ENCODE peak calls at places on chromosomes 7 and 10, in eight cellular contexts. One of them, this sample, is unnamed.
A peak's percentile ranks its signal among the peaks of the same experiment; 100 is the strongest.

GRCh38 chr7:6340241-6340640 is 67.8 kb upstream of the CYTH3 start:
- DNase-seq in CD4-positive, alpha-beta T cell: no peak
- DNase-seq in OCI-M1: no peak
- DNase-seq in hepatocyte: no peak
- DNase-seq in non-pigmented ciliary epithelial cell: no peak
- DNase-seq in GM04503: no peak
- DNase-seq in iPS-NIHi11: no peak
- DNase-seq in NCI-H748 treated with DMSO at 0.1 percent for 48 hours: no peak
- DNase-seq in this sample: no peak

GRCh38 chr10:130250127-130250526 is 113.9 kb downstream of the GLRX3 start:
- DNase-seq in CD4-positive, alpha-beta T cell: no peak
- DNase-seq in OCI-M1: no peak
- DNase-seq in hepatocyte: no peak
- DNase-seq in non-pigmented ciliary epithelial cell: no peak
- DNase-seq in GM04503: no peak
- DNase-seq in iPS-NIHi11: no peak
- DNase-seq in NCI-H748 treated with DMSO at 0.1 percent for 48 hours: no peak
- DNase-seq in this sample: no peak

GRCh38 chr10:97861924-97862323 is 12.3 kb downstream of the GOLGA7B start:
- DNase-seq in CD4-positive, alpha-beta T cell: no peak
- DNase-seq in OCI-M1: no peak
- DNase-seq in hepatocyte: no peak
- DNase-seq in non-pigmented ciliary epithelial cell: no peak
- DNase-seq in GM04503: no peak
- DNase-seq in iPS-NIHi11: peak; percentile 76
- DNase-seq in NCI-H748 treated with DMSO at 0.1 percent for 48 hours: no peak
- DNase-seq in this sample: no peak

GRCh38 chr10:11097686-11098085 is 80.0 kb downstream of the CELF2 start:
- DNase-seq in CD4-positive, alpha-beta T cell: no peak
- DNase-seq in OCI-M1: no peak
- DNase-seq in hepatocyte: no peak
- DNase-seq in non-pigmented ciliary epithelial cell: no peak
- DNase-seq in GM04503: no peak
- DNase-seq in iPS-NIHi11: no peak
- DNase-seq in NCI-H748 treated with DMSO at 0.1 percent for 48 hours: no peak
- DNase-seq in this sample: no peak

GRCh38 chr7:137874390-137874789 is 27.6 kb upstream of the DGKI start:
- DNase-seq in CD4-positive, alpha-beta T cell: no peak
- DNase-seq in OCI-M1: no peak
- DNase-seq in hepatocyte: peak; percentile 34
- DNase-seq in non-pigmented ciliary epithelial cell: peak; percentile 93
- DNase-seq in GM04503: peak; percentile 99
- DNase-seq in iPS-NIHi11: no peak
- DNase-seq in NCI-H748 treated with DMSO at 0.1 percent for 48 hours: no peak
- DNase-seq in this sample: no peak

GRCh38 chr7:19754521-19755116 is 18.8 kb downstream of the TMEM196 start:
- DNase-seq in CD4-positive, alpha-beta T cell: no peak
- DNase-seq in OCI-M1: peak; percentile 64
- DNase-seq in hepatocyte: peak; percentile 32
- DNase-seq in non-pigmented ciliary epithelial cell: no peak
- DNase-seq in GM04503: no peak
- DNase-seq in iPS-NIHi11: peak; percentile 21
- DNase-seq in NCI-H748 treated with DMSO at 0.1 percent for 48 hours: peak; percentile 46
- DNase-seq in this sample: peak; percentile 42

GRCh38 chr7:46015107-46015868 is 94.2 kb upstream of the IGFBP3 start:
- DNase-seq in CD4-positive, alpha-beta T cell: no peak
- DNase-seq in OCI-M1: no peak
- DNase-seq in hepatocyte: peak; percentile 78
- DNase-seq in non-pigmented ciliary epithelial cell: peak; percentile 49
- DNase-seq in GM04503: no peak
- DNase-seq in iPS-NIHi11: peak; percentile 55
- DNase-seq in NCI-H748 treated with DMSO at 0.1 percent for 48 hours: no peak
- DNase-seq in this sample: no peak

GRCh38 chr7:84043661-84044191 is 150.9 kb downstream of the SEMA3A start:
- DNase-seq in CD4-positive, alpha-beta T cell: no peak
- DNase-seq in OCI-M1: no peak
- DNase-seq in hepatocyte: no peak
- DNase-seq in non-pigmented ciliary epithelial cell: no peak
- DNase-seq in GM04503: peak; percentile 37
- DNase-seq in iPS-NIHi11: no peak
- DNase-seq in NCI-H748 treated with DMSO at 0.1 percent for 48 hours: no peak
- DNase-seq in this sample: no peak

GRCh38 chr10:66836057-66836456 is 89.8 kb upstream of the LRRTM3 start:
- DNase-seq in CD4-positive, alpha-beta T cell: no peak
- DNase-seq in OCI-M1: no peak
- DNase-seq in hepatocyte: peak; percentile 65
- DNase-seq in non-pigmented ciliary epithelial cell: peak; percentile 61
- DNase-seq in GM04503: peak; percentile 34
- DNase-seq in iPS-NIHi11: no peak
- DNase-seq in NCI-H748 treated with DMSO at 0.1 percent for 48 hours: no peak
- DNase-seq in this sample: no peak

GRCh38 chr10:35058134-35058533 is 32.0 kb downstream of the CUL2 start:
- DNase-seq in CD4-positive, alpha-beta T cell: no peak
- DNase-seq in OCI-M1: no peak
- DNase-seq in hepatocyte: no peak
- DNase-seq in non-pigmented ciliary epithelial cell: peak; percentile 78
- DNase-seq in GM04503: peak; percentile 63
- DNase-seq in iPS-NIHi11: peak; percentile 33
- DNase-seq in NCI-H748 treated with DMSO at 0.1 percent for 48 hours: no peak
- DNase-seq in this sample: no peak

GRCh38 chr7:141027043-141027442 is 12.3 kb upstream of the MRPS33 start:
- DNase-seq in CD4-positive, alpha-beta T cell: no peak
- DNase-seq in OCI-M1: no peak
- DNase-seq in hepatocyte: no peak
- DNase-seq in non-pigmented ciliary epithelial cell: no peak
- DNase-seq in GM04503: no peak
- DNase-seq in iPS-NIHi11: no peak
- DNase-seq in NCI-H748 treated with DMSO at 0.1 percent for 48 hours: no peak
- DNase-seq in this sample: no peak

GRCh38 chr7:149459540-149460433 is 1.1 kb downstream of the ZNF777 start:
- DNase-seq in CD4-positive, alpha-beta T cell: no peak
- DNase-seq in OCI-M1: no peak
- DNase-seq in hepatocyte: peak; percentile 47
- DNase-seq in non-pigmented ciliary epithelial cell: no peak
- DNase-seq in GM04503: no peak
- DNase-seq in iPS-NIHi11: peak; percentile 79
- DNase-seq in NCI-H748 treated with DMSO at 0.1 percent for 48 hours: no peak
- DNase-seq in this sample: no peak

GRCh38 chr7:17304926-17305325 is 6.5 kb downstream of the AHR start:
- DNase-seq in CD4-positive, alpha-beta T cell: no peak
- DNase-seq in OCI-M1: peak; percentile 44
- DNase-seq in hepatocyte: peak; percentile 34
- DNase-seq in non-pigmented ciliary epithelial cell: peak; percentile 63
- DNase-seq in GM04503: no peak
- DNase-seq in iPS-NIHi11: no peak
- DNase-seq in NCI-H748 treated with DMSO at 0.1 percent for 48 hours: no peak
- DNase-seq in this sample: peak; percentile 44

GRCh38 chr7:101553771-101554445 is 75.2 kb downstream of the MYL10 start:
- DNase-seq in CD4-positive, alpha-beta T cell: no peak
- DNase-seq in OCI-M1: no peak
- DNase-seq in hepatocyte: no peak
- DNase-seq in non-pigmented ciliary epithelial cell: no peak
- DNase-seq in GM04503: no peak
- DNase-seq in iPS-NIHi11: no peak
- DNase-seq in NCI-H748 treated with DMSO at 0.1 percent for 48 hours: no peak
- DNase-seq in this sample: no peak

GRCh38 chr7:104040666-104041065 is 51.2 kb upstream of the RELN start:
- DNase-seq in CD4-positive, alpha-beta T cell: no peak
- DNase-seq in OCI-M1: no peak
- DNase-seq in hepatocyte: peak; percentile 23
- DNase-seq in non-pigmented ciliary epithelial cell: no peak
- DNase-seq in GM04503: no peak
- DNase-seq in iPS-NIHi11: peak; percentile 8
- DNase-seq in NCI-H748 treated with DMSO at 0.1 percent for 48 hours: no peak
- DNase-seq in this sample: no peak

GRCh38 chr10:118812393-118812740 is 57.6 kb upstream of the CACUL1 start:
- DNase-seq in CD4-positive, alpha-beta T cell: no peak
- DNase-seq in OCI-M1: no peak
- DNase-seq in hepatocyte: no peak
- DNase-seq in non-pigmented ciliary epithelial cell: no peak
- DNase-seq in GM04503: no peak
- DNase-seq in iPS-NIHi11: peak; percentile 42
- DNase-seq in NCI-H748 treated with DMSO at 0.1 percent for 48 hours: no peak
- DNase-seq in this sample: no peak

GRCh38 chr7:4725014-4725951 is 43.2 kb downstream of the FOXK1 start:
- DNase-seq in CD4-positive, alpha-beta T cell: peak; percentile 27
- DNase-seq in OCI-M1: no peak
- DNase-seq in hepatocyte: no peak
- DNase-seq in non-pigmented ciliary epithelial cell: no peak
- DNase-seq in GM04503: peak; percentile 76
- DNase-seq in iPS-NIHi11: peak; percentile 68
- DNase-seq in NCI-H748 treated with DMSO at 0.1 percent for 48 hours: no peak
- DNase-seq in this sample: peak; percentile 25

GRCh38 chr10:69179089-69179742 is 818 bp upstream of the SUPV3L1 start:
- DNase-seq in CD4-positive, alpha-beta T cell: no peak
- DNase-seq in OCI-M1: no peak
- DNase-seq in hepatocyte: peak; percentile 32
- DNase-seq in non-pigmented ciliary epithelial cell: no peak
- DNase-seq in GM04503: no peak
- DNase-seq in iPS-NIHi11: peak; percentile 12
- DNase-seq in NCI-H748 treated with DMSO at 0.1 percent for 48 hours: no peak
- DNase-seq in this sample: no peak

GRCh38 chr10:844552-844951 is 87.0 kb downstream of the LARP4B start:
- DNase-seq in CD4-positive, alpha-beta T cell: no peak
- DNase-seq in OCI-M1: no peak
- DNase-seq in hepatocyte: no peak
- DNase-seq in non-pigmented ciliary epithelial cell: no peak
- DNase-seq in GM04503: no peak
- DNase-seq in iPS-NIHi11: no peak
- DNase-seq in NCI-H748 treated with DMSO at 0.1 percent for 48 hours: no peak
- DNase-seq in this sample: no peak

GRCh38 chr7:120735791-120736190 is 122.2 kb downstream of the TSPAN12 start:
- DNase-seq in CD4-positive, alpha-beta T cell: no peak
- DNase-seq in OCI-M1: no peak
- DNase-seq in hepatocyte: no peak
- DNase-seq in non-pigmented ciliary epithelial cell: peak; percentile 51
- DNase-seq in GM04503: no peak
- DNase-seq in iPS-NIHi11: no peak
- DNase-seq in NCI-H748 treated with DMSO at 0.1 percent for 48 hours: no peak
- DNase-seq in this sample: no peak

GRCh38 chr10:78811174-78811573 is 257.6 kb upstream of the ZMIZ1 start:
- DNase-seq in CD4-positive, alpha-beta T cell: no peak
- DNase-seq in OCI-M1: no peak
- DNase-seq in hepatocyte: no peak
- DNase-seq in non-pigmented ciliary epithelial cell: no peak
- DNase-seq in GM04503: no peak
- DNase-seq in iPS-NIHi11: no peak
- DNase-seq in NCI-H748 treated with DMSO at 0.1 percent for 48 hours: no peak
- DNase-seq in this sample: no peak

GRCh38 chr7:116171094-116171493 is 39.2 kb upstream of the TES start:
- DNase-seq in CD4-positive, alpha-beta T cell: no peak
- DNase-seq in OCI-M1: no peak
- DNase-seq in hepatocyte: no peak
- DNase-seq in non-pigmented ciliary epithelial cell: no peak
- DNase-seq in GM04503: no peak
- DNase-seq in iPS-NIHi11: no peak
- DNase-seq in NCI-H748 treated with DMSO at 0.1 percent for 48 hours: no peak
- DNase-seq in this sample: no peak

GRCh38 chr10:123704812-123705211 is 38.7 kb downstream of the GPR26 start:
- DNase-seq in CD4-positive, alpha-beta T cell: no peak
- DNase-seq in OCI-M1: no peak
- DNase-seq in hepatocyte: no peak
- DNase-seq in non-pigmented ciliary epithelial cell: no peak
- DNase-seq in GM04503: no peak
- DNase-seq in iPS-NIHi11: peak; percentile 43
- DNase-seq in NCI-H748 treated with DMSO at 0.1 percent for 48 hours: no peak
- DNase-seq in this sample: peak; percentile 44

GRCh38 chr10:111035542-111035941 is 41.3 kb upstream of the ADRA2A start:
- DNase-seq in CD4-positive, alpha-beta T cell: no peak
- DNase-seq in OCI-M1: no peak
- DNase-seq in hepatocyte: no peak
- DNase-seq in non-pigmented ciliary epithelial cell: no peak
- DNase-seq in GM04503: no peak
- DNase-seq in iPS-NIHi11: no peak
- DNase-seq in NCI-H748 treated with DMSO at 0.1 percent for 48 hours: no peak
- DNase-seq in this sample: no peak

GRCh38 chr10:66881814-66882213 is 44.0 kb upstream of the LRRTM3 start:
- DNase-seq in CD4-positive, alpha-beta T cell: no peak
- DNase-seq in OCI-M1: no peak
- DNase-seq in hepatocyte: no peak
- DNase-seq in non-pigmented ciliary epithelial cell: no peak
- DNase-seq in GM04503: no peak
- DNase-seq in iPS-NIHi11: no peak
- DNase-seq in NCI-H748 treated with DMSO at 0.1 percent for 48 hours: no peak
- DNase-seq in this sample: no peak

GRCh38 chr10:86345296-86346168 is 21.1 kb downstream of the GRID1 start:
- DNase-seq in CD4-positive, alpha-beta T cell: no peak
- DNase-seq in OCI-M1: no peak
- DNase-seq in hepatocyte: no peak
- DNase-seq in non-pigmented ciliary epithelial cell: no peak
- DNase-seq in GM04503: peak; percentile 5
- DNase-seq in iPS-NIHi11: peak; percentile 53
- DNase-seq in NCI-H748 treated with DMSO at 0.1 percent for 48 hours: no peak
- DNase-seq in this sample: no peak

GRCh38 chr10:8136745-8137144 is 82.3 kb downstream of the GATA3 start:
- DNase-seq in CD4-positive, alpha-beta T cell: no peak
- DNase-seq in OCI-M1: no peak
- DNase-seq in hepatocyte: no peak
- DNase-seq in non-pigmented ciliary epithelial cell: no peak
- DNase-seq in GM04503: no peak
- DNase-seq in iPS-NIHi11: no peak
- DNase-seq in NCI-H748 treated with DMSO at 0.1 percent for 48 hours: no peak
- DNase-seq in this sample: no peak

GRCh38 chr10:29635711-29636144 is 957 bp upstream of the SVIL start:
- DNase-seq in CD4-positive, alpha-beta T cell: no peak
- DNase-seq in OCI-M1: no peak
- DNase-seq in hepatocyte: peak; percentile 41
- DNase-seq in non-pigmented ciliary epithelial cell: no peak
- DNase-seq in GM04503: no peak
- DNase-seq in iPS-NIHi11: no peak
- DNase-seq in NCI-H748 treated with DMSO at 0.1 percent for 48 hours: no peak
- DNase-seq in this sample: no peak

GRCh38 chr10:80319318-80319717 is 29.9 kb upstream of the MAT1A start:
- DNase-seq in CD4-positive, alpha-beta T cell: no peak
- DNase-seq in OCI-M1: no peak
- DNase-seq in hepatocyte: no peak
- DNase-seq in non-pigmented ciliary epithelial cell: no peak
- DNase-seq in GM04503: no peak
- DNase-seq in iPS-NIHi11: no peak
- DNase-seq in NCI-H748 treated with DMSO at 0.1 percent for 48 hours: no peak
- DNase-seq in this sample: no peak

GRCh38 chr10:121952226-121952625 is 22.8 kb downstream of the NSMCE4A start:
- DNase-seq in CD4-positive, alpha-beta T cell: no peak
- DNase-seq in OCI-M1: no peak
- DNase-seq in hepatocyte: no peak
- DNase-seq in non-pigmented ciliary epithelial cell: no peak
- DNase-seq in GM04503: no peak
- DNase-seq in iPS-NIHi11: no peak
- DNase-seq in NCI-H748 treated with DMSO at 0.1 percent for 48 hours: no peak
- DNase-seq in this sample: no peak